ENCODE peak calls at places on chromosomes 7 and 10, in six cellular contexts. O is H1; A is heart right ventricle; L is A549; W is Peyer's patch; P is CD4-positive, alpha-beta memory T cell. M is an unnamed sample.

GRCh38 chr7:99741438-99741795 is 6.4 kb upstream of the CYP3A7 start:
- DNase-seq in O (no peak), A (no peak), L (no peak), W (no peak), P (no peak), M (no peak)

GRCh38 chr7:149620961-149621360 is 123.4 kb upstream of the ZNF746 start:
- DNase-seq in O (no peak), A (no peak), L (no peak), W (peak), P (peak), M (peak)

GRCh38 chr7:192035-192649 is at the start of gene FAM20C:
- DNase-seq in O (no peak), A (peak), L (peak), W (peak), P (peak), M (peak)

GRCh38 chr7:19107392-19108147 is 9.9 kb downstream of the TWIST1 start:
- DNase-seq in O (peak), A (peak), L (no peak), W (no peak), P (no peak), M (no peak)

GRCh38 chr7:147586526-147586925 is 1004.0 kb upstream of the C7orf33 start:
- DNase-seq in O (no peak), A (no peak), L (no peak), W (no peak), P (no peak), M (no peak)

GRCh38 chr10:34320265-34320664 is 494.8 kb downstream of the PARD3 start:
- DNase-seq in O (no peak), A (no peak), L (no peak), W (no peak), P (no peak), M (no peak)

GRCh38 chr10:102802920-102803534 is 34.2 kb downstream of the CYP17A1 start:
- DNase-seq in O (no peak), A (no peak), L (no peak), W (no peak), P (no peak), M (no peak)

GRCh38 chr10:43857206-43857952 is 208.7 kb upstream of the ZNF32 start:
- DNase-seq in O (peak), A (no peak), L (no peak), W (no peak), P (no peak), M (no peak)

GRCh38 chr10:116877391-116877790 is 28.1 kb downstream of the ENO4 start:
- DNase-seq in O (no peak), A (no peak), L (no peak), W (no peak), P (no peak), M (no peak)

GRCh38 chr10:53463539-53463938 is 691.0 kb upstream of the MBL2 start:
- DNase-seq in O (no peak), A (no peak), L (no peak), W (no peak), P (no peak), M (no peak)

GRCh38 chr10:117729156-117729555 is 186.6 kb downstream of the EMX2 start:
- DNase-seq in O (no peak), A (no peak), L (no peak), W (no peak), P (no peak), M (no peak)

GRCh38 chr7:121023683-121024507 is 35.4 kb downstream of the CPED1 start:
- DNase-seq in O (no peak), A (no peak), L (no peak), W (no peak), P (no peak), M (no peak)

DNA sequence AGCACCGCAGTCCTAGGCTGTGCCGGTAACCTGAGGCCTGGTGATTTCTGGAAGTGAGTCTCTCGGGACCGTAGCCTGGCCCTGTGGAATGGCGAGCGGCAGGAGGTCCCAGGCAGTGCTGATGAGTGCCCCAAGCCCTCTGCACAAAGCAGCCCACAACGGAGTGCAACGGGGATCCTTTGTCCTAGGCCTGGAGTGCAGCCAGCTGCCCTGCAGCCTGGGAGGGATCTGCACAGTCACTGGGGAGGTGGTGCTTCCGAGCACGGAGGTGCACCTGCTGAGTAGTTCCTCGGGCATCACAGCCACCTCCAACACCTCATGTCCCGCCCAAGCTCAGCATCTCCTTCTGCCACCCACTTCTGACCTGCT is 162.8 kb upstream of the ZMIZ1 start:
- DNase-seq in O (peak), A (no peak), L (no peak), W (no peak), P (no peak), M (peak)
- H3K27ac ChIP-seq in O (no peak), A (no peak), L (no peak), W (no peak), P (no peak), M (no peak)

DNA sequence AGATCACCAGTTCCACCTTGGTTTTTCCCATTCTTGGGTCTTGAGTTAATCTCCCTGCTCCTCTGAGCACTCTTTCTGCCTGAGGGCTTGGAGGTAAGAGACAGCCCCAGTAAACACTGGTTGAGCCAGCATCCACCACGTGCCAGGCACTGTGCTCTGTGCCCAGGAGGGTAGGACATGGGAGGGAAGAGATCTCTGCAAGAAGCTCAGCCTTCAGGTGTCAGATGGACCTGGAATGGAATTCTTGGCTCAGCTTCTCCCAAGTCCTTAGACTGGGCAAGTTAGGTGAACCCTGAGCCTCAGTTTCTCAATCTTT is 2.5 kb downstream of the ZYX start:
- DNase-seq in O (no peak), A (no peak), L (no peak), W (no peak), P (no peak), M (no peak)
- H3K27ac ChIP-seq in O (no peak), A (peak), L (no peak), W (peak), P (peak), M (no peak)

DNA sequence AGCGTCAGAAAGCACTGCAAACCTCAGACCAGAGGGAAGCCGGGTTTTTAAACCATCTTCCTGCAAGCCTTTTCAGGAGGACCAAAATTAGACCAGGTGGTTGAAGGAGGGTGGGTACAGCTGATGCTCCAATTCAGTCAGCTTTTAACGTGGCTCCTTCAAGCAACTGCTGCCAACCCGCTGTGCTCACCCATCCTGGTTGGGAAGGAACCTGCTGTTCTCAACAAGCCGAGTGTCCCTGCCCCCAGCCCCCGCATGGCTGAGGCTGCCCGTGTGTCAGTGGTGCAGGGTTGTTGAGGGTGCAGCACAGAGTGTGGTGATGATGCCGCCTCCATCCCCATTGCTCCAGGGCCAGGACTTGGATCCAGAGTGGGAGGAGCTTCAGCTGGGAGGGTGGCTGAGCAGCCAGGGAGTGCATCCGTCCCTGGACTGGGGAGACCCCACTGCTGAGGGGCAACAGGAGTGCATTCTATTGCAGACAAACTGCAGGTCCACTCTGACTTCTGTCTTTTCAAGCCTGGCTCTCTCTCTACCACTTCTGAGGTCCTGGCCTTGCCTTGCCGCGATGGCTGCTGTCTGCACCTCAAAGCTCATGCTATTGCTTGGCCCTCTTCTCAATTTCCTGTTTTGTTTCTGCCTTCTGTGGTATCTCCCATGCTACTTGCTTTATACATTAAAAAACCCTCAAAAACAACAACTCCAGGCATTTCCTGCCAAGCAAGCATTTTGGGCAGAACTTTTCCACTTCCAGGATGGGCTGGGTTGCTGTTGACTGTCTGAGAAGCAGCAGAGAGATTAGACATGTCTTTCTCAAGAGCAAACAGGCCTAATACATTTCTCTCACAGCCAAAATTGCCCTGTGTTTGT is 134.7 kb downstream of the DNAJB6 start:
- DNase-seq in O (no peak), A (no peak), L (no peak), W (peak), P (peak), M (peak)
- H3K27ac ChIP-seq in O (no peak), A (no peak), L (no peak), W (peak), P (peak), M (peak)

DNA sequence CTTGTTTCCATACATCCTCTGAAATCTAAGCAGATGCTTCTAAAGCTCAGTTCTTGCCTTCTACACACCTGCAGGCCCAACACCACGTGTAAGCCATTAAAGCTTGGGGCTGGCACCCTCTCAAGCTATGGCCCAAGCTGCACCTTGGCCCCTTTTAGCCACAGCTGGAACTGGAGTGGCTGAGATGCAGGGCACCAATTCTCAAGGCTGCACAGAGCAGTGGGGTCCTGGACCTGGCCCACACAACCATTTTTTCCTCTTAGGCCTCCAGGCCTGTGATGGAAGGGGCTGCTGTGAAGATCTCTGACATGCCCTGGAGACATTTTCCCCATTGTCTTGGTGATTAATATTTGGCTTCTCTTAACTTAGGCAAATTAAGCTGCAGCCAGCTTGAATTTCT is 38.8 kb upstream of the ZMYND11 start:
- DNase-seq in O (no peak), A (no peak), L (no peak), W (no peak), P (no peak), M (no peak)
- H3K27ac ChIP-seq in O (no peak), A (no peak), L (no peak), W (no peak), P (no peak), M (no peak)

GRCh38 chr7:78490526-78490925 is 692.0 kb downstream of the PHTF2 start:
- DNase-seq in O (no peak), A (no peak), L (no peak), W (no peak), P (no peak), M (no peak)

GRCh38 chr7:78487464-78487863 is 688.9 kb downstream of the PHTF2 start:
- DNase-seq in O (no peak), A (no peak), L (no peak), W (no peak), P (no peak), M (no peak)

GRCh38 chr7:78489851-78490250 is 691.3 kb downstream of the PHTF2 start:
- DNase-seq in O (no peak), A (no peak), L (no peak), W (no peak), P (no peak), M (no peak)

GRCh38 chr7:78492146-78492545 is 693.6 kb downstream of the PHTF2 start:
- DNase-seq in O (no peak), A (no peak), L (no peak), W (no peak), P (no peak), M (no peak)

DNA sequence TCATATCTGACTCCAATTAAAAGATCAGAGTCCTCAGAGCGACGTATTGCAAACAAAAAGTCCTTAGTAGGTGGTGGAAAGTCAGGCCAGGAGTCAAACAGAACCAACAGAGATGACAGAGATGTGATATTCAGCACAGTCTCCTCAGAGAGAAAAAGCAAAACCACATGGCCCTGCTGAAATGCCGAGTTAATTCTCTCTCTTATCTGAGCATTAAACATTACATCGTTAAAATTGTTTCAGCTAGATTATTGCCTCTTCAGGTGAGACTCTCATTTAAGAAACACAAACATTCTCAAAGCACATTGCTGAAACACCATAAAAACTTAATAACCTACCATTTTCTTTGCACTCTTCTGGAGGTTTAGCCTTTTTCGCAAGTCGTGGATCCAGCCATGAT is 690.9 kb downstream of the PHTF2 start:
- DNase-seq in O (no peak), A (no peak), L (no peak), W (no peak), P (no peak), M (no peak)
- H3K27ac ChIP-seq in O (no peak), A (no peak), L (no peak), W (no peak), P (no peak), M (no peak)

GRCh38 chr7:28645866-28646265 is 233.5 kb downstream of the CREB5 start:
- DNase-seq in O (no peak), A (no peak), L (no peak), W (no peak), P (no peak), M (no peak)

GRCh38 chr7:28646371-28647075 is 234.2 kb downstream of the CREB5 start:
- DNase-seq in O (no peak), A (no peak), L (no peak), W (no peak), P (no peak), M (no peak)

GRCh38 chr7:28649189-28649588 is 236.9 kb downstream of the CREB5 start:
- DNase-seq in O (no peak), A (no peak), L (no peak), W (no peak), P (no peak), M (no peak)

GRCh38 chr7:28643369-28644340 is 231.3 kb downstream of the CREB5 start:
- DNase-seq in O (no peak), A (no peak), L (no peak), W (no peak), P (no peak), M (no peak)

DNA sequence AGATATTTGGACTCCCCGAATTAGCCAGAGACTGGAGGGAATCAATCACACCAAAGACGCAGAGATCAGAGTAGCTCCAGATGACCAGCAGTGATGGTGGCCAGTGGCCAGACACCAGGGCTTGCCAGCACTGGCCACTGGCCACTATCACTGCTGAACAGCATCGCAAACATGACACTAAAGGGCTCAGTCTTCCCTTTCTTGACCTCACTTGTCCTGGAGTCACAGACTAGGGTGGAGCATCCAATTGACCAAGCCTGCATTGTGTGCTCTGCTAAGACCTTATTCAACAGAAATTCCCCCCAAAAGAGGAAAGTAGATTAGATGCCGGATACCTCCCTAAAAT is 234.7 kb downstream of the CREB5 start:
- DNase-seq in O (no peak), A (no peak), L (no peak), W (no peak), P (no peak), M (no peak)
- H3K27ac ChIP-seq in O (no peak), A (no peak), L (no peak), W (no peak), P (no peak), M (no peak)

GRCh38 chr7:25953859-25954258 is 198.1 kb upstream of the NFE2L3 start:
- DNase-seq in O (no peak), A (no peak), L (no peak), W (no peak), P (no peak), M (no peak)
- H3K27ac ChIP-seq in O (peak), A (no peak), L (no peak), W (no peak), P (no peak), M (no peak)

GRCh38 chr10:60967260-60967659 is 23.3 kb upstream of the RHOBTB1 start:
- DNase-seq in O (no peak), A (no peak), L (no peak), W (no peak), P (no peak), M (no peak)
- H3K27ac ChIP-seq in O (no peak), A (no peak), L (peak), W (no peak), P (no peak), M (no peak)

M was measured in CD4-positive, alpha-beta T cell.